ENCODE peak calls at places on chromosomes 16 and 17, in nine cellular contexts. N, E, V, B, J, Y, R, C and K are unnamed samples.

GRCh38 chr17:34579017-34579946 is at the start of gene TMEM132E:
- DNase-seq in C (no peak), E (no peak), Y (no peak), J (peak; percentile 35), B (peak; percentile 90), R (peak; percentile 31), N (peak; percentile 6), V (peak; percentile 19), K (peak; percentile 93)

GRCh38 chr16:1159973-1160772 is 7.3 kb downstream of the CACNA1H start:
- DNase-seq in R (peak; percentile 90), E (no peak), B (no peak), V (no peak), C (no peak), J (peak; percentile 75), N (no peak), Y (no peak), K (no peak)

GRCh38 chr17:19413725-19414124 is 2.7 kb downstream of the RNF112 start:
- DNase-seq in Y (no peak), V (no peak), R (no peak), J (no peak), B (no peak), E (no peak), C (no peak), N (no peak), K (no peak)

GRCh38 chr17:62089296-62089695 is 24.2 kb upstream of the MED13 start:
- DNase-seq in B (no peak), R (no peak), E (no peak), J (no peak), Y (no peak), V (no peak), C (no peak), N (no peak), K (no peak)

GRCh38 chr16:75112281-75113045 is 4.1 kb downstream of the LDHD start:
- DNase-seq in R (peak; percentile 34), N (no peak), J (no peak), C (no peak), B (no peak), V (no peak), E (no peak), Y (no peak), K (no peak)

GRCh38 chr16:86324320-86324719 is 186.0 kb upstream of the FOXF1 start:
- DNase-seq in N (no peak), J (no peak), E (no peak), Y (no peak), V (no peak), B (no peak), R (no peak), C (no peak), K (no peak)

GRCh38 chr16:16133943-16134604 is 89.2 kb downstream of the ABCC6 start:
- DNase-seq in R (no peak), C (no peak), N (no peak), Y (no peak), E (no peak), J (no peak), B (no peak), V (no peak), K (no peak)

GRCh38 chr16:27780468-27781194 is 230.7 kb downstream of the KATNIP start:
- DNase-seq in N (no peak), Y (no peak), E (no peak), R (no peak), C (no peak), B (peak; percentile 34), V (no peak), J (no peak), K (no peak)

GRCh38 chr16:79838860-79839259 is 238.3 kb upstream of the MAF start:
- DNase-seq in N (no peak), C (no peak), V (no peak), Y (no peak), J (no peak), R (no peak), B (no peak), E (no peak), K (peak; percentile 0)